ENCODE peak calls at places on chromosome 1, in seven cellular contexts. D, W, Z, C, Q, M and Y are unnamed samples.

GRCh38 chr1:228283043-228283371 is 75.2 kb downstream of the OBSCN start:
- DNase-seq in D (no peak), W (peak), Z (no peak), C (no peak), Q (no peak), M (peak), Y (no peak)

GRCh38 chr1:59971464-59971911 is 44.9 kb upstream of the CYP2J2 start:
- DNase-seq in D (peak), W (peak), Z (peak), C (no peak), Q (no peak), M (peak), Y (no peak)

GRCh38 chr1:222466150-222466865 is 81.6 kb downstream of the HHIPL2 start:
- DNase-seq in D (no peak), W (no peak), Z (no peak), C (no peak), Q (no peak), M (no peak), Y (no peak)

GRCh38 chr1:179714159-179714558 is 28.9 kb upstream of the FAM163A start:
- DNase-seq in D (no peak), W (no peak), Z (no peak), C (no peak), Q (no peak), M (no peak), Y (no peak)

GRCh38 chr1:63740432-63740831 is 33.4 kb upstream of the ROR1 start:
- DNase-seq in D (no peak), W (no peak), Z (no peak), C (no peak), Q (no peak), M (no peak), Y (no peak)

GRCh38 chr1:114178940-114179339 is 25.3 kb upstream of the SYT6 start:
- DNase-seq in D (no peak), W (no peak), Z (no peak), C (no peak), Q (no peak), M (no peak), Y (peak)

GRCh38 chr1:86339014-86339413 is 57.1 kb downstream of the ODF2L start:
- DNase-seq in D (no peak), W (no peak), Z (no peak), C (no peak), Q (no peak), M (no peak), Y (no peak)

GRCh38 chr1:21586926-21587601 is 77.8 kb downstream of the ALPL start:
- DNase-seq in D (peak), W (peak), Z (peak), C (no peak), Q (peak), M (peak), Y (no peak)

GRCh38 chr1:230270940-230271325 is 155.2 kb downstream of the PGBD5 start:
- DNase-seq in D (no peak), W (no peak), Z (no peak), C (no peak), Q (no peak), M (no peak), Y (no peak)

GRCh38 chr1:187396929-187397796 is 568.4 kb downstream of the PLA2G4A start:
- DNase-seq in D (no peak), W (no peak), Z (no peak), C (no peak), Q (no peak), M (no peak), Y (no peak)

GRCh38 chr1:71677541-71677940 is 596.7 kb upstream of the ZRANB2 start:
- DNase-seq in D (no peak), W (no peak), Z (no peak), C (no peak), Q (no peak), M (no peak), Y (no peak)

GRCh38 chr1:94504601-94505000 is 37.0 kb downstream of the F3 start:
- DNase-seq in D (no peak), W (no peak), Z (no peak), C (no peak), Q (no peak), M (no peak), Y (no peak)

GRCh38 chr1:115807723-115808122 is 33.2 kb downstream of the NHLH2 start:
- DNase-seq in D (no peak), W (no peak), Z (peak), C (peak), Q (peak), M (no peak), Y (peak)

GRCh38 chr1:86380257-86380861 is 15.8 kb downstream of the ODF2L start:
- DNase-seq in D (no peak), W (no peak), Z (no peak), C (no peak), Q (peak), M (no peak), Y (peak)

GRCh38 chr1:41360074-41361027 is 883 bp upstream of the FOXO6 start:
- DNase-seq in D (peak), W (no peak), Z (no peak), C (no peak), Q (no peak), M (no peak), Y (no peak)

GRCh38 chr1:75127916-75128717 is 6.1 kb upstream of the LHX8 start:
- DNase-seq in D (peak), W (no peak), Z (no peak), C (no peak), Q (no peak), M (no peak), Y (no peak)

GRCh38 chr1:25683731-25684130 is 67.1 kb downstream of the MAN1C1 start:
- DNase-seq in D (no peak), W (no peak), Z (no peak), C (no peak), Q (no peak), M (no peak), Y (no peak)
- H3K4me3 ChIP-seq in D (no peak), W (no peak), Z (no peak), C (no peak), Q (no peak), M (no peak), Y (no peak)

GRCh38 chr1:82901118-82901517 is 1097.8 kb downstream of the TTLL7 start:
- DNase-seq in D (no peak), W (no peak), Z (no peak), C (no peak), Q (no peak), M (no peak), Y (no peak)

GRCh38 chr1:82894635-82895034 is 1093.9 kb downstream of the ADGRL2 start:
- DNase-seq in D (no peak), W (no peak), Z (no peak), C (no peak), Q (no peak), M (no peak), Y (no peak)

GRCh38 chr1:82903626-82904025 is 1095.3 kb downstream of the TTLL7 start:
- DNase-seq in D (no peak), W (no peak), Z (no peak), C (no peak), Q (no peak), M (no peak), Y (no peak)

GRCh38 chr1:82896036-82896435 is 1095.3 kb downstream of the ADGRL2 start:
- DNase-seq in D (no peak), W (no peak), Z (no peak), C (no peak), Q (no peak), M (no peak), Y (no peak)

DNA sequence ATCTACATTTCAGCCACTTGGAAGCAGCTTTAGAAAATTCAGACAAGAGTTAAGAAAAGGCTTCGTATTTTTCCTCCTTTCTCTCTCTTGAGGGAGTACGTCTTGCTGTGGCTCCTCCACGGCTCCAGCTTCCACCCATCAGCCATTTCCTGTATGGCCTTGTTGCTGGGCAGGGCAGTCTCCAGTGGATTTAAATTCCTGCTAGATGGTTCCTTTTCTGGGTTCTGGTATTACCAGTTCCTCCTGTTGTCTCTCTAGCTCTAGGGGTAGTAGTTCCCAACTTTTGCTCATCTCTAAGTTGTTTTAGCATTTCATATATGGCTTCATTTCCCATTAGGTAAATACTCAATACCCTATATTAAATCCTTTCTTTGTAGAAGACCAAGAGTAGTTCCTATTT is 1098.3 kb downstream of the ADGRL2 start:
- DNase-seq in D (no peak), W (no peak), Z (no peak), C (no peak), Q (no peak), M (no peak), Y (no peak)
- TF ChIP-seq CTCF in D (no peak), W (no peak), Z (no peak), C (no peak), Q (no peak), M (no peak), Y (no peak)

GRCh38 chr1:166391677-166392076 is 224.9 kb upstream of the FAM78B start:
- DNase-seq in D (no peak), W (no peak), Z (no peak), C (no peak), Q (no peak), M (no peak), Y (no peak)

GRCh38 chr1:166390406-166390805 is 223.6 kb upstream of the FAM78B start:
- DNase-seq in D (no peak), W (no peak), Z (no peak), C (no peak), Q (no peak), M (no peak), Y (no peak)

DNA sequence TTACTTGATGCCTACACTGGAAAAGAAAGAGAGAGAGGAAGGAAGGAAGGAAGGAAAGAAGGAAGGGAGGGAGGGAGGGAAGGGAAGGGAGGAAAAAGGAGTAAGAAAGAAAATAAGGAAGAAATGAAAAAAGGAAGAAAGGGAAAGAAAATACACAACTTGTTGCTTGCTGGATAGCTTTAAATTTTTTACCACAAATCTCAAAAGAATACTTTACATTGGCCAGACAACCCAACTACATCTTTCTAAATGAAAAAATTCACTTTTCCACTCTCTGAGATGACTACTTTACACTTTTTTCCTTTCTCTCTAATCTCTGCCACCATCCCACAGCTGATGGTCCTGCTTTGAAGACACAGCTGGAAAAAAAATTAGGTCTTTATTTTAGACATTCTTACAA is 228.9 kb upstream of the FAM78B start:
- DNase-seq in D (no peak), W (no peak), Z (no peak), C (no peak), Q (no peak), M (no peak), Y (no peak)
- H3K4me3 ChIP-seq in D (no peak), W (no peak), Z (no peak), C (no peak), Q (no peak), M (no peak), Y (no peak)

GRCh38 chr1:2875677-2876531 is 74.4 kb upstream of the TTC34 start:
- DNase-seq in D (no peak), W (peak), Z (peak), C (no peak), Q (no peak), M (no peak), Y (no peak)
- TF ChIP-seq CTCF in D (no peak), W (peak), Z (peak), C (no peak), Q (no peak), M (peak), Y (peak)

GRCh38 chr1:6466023-6466422 is at the start of gene TNFRSF25:
- DNase-seq in D (no peak), W (no peak), Z (no peak), C (no peak), Q (no peak), M (no peak), Y (no peak)
- H3K4me3 ChIP-seq in D (no peak), W (peak), Z (no peak), C (no peak), Q (no peak), M (no peak), Y (no peak)

GRCh38 chr1:108560430-108561144 is 687 bp downstream of the EEIG2 start:
- DNase-seq in D (peak), W (peak), Z (peak), C (no peak), Q (no peak), M (peak), Y (no peak)
- TF ChIP-seq CTCF in D (no peak), W (peak), Z (no peak), C (peak), Q (peak), M (no peak), Y (no peak)

DNA sequence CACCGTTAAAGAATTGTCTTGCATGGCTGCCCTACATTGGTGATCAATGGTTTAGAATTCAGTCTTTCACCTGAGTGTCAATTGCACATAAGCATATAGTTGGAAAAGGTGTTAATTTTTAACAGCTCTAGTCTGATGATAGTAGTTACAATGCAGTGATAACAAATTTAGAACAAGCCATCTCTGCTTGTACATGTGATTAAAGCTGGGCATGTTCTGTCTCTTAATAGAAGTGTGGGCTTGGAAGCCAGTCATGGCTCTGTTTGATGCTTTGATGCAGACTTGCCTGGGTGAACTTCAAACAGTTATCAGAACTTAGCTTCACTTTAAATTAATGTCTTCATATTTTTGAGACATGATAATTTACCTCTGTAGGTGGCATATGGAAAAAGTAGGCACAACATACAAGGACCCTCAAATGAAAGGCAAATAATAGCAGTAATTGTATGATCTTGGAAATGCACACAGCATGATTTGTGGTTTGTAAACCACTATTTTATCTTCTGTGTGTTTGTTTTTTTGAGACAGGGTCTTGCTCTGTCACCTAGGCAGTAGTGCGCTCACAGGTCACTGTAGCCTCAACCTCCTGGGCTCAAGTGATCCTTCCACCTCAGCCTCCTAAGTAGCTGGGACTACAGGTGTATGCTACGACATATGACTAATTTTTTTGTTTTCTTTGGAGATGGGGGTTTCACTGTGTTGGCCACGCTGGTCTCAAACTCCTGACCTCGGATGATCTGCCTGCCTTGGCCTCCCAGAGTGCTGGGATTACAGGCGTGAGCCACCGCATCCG is 3.8 kb downstream of the DDI2 start:
- DNase-seq in D (no peak), W (no peak), Z (no peak), C (no peak), Q (no peak), M (no peak), Y (no peak)
- H3K4me3 ChIP-seq in D (no peak), W (peak), Z (no peak), C (no peak), Q (no peak), M (peak), Y (no peak)

GRCh38 chr1:8460132-8460544 is 142.2 kb downstream of the SLC45A1 start:
- DNase-seq in D (no peak), W (no peak), Z (no peak), C (no peak), Q (no peak), M (no peak), Y (no peak)
- TF ChIP-seq CTCF in D (no peak), W (no peak), Z (no peak), C (no peak), Q (peak), M (no peak), Y (no peak)